ENCODE peak calls at places on chromosomes 1 and 21, in eight cellular contexts. W, P, B, Z, Q, U, M and E are unnamed samples.

GRCh38 chr1:63068626-63069025 is 253.7 kb upstream of the FOXD3 start:
- DNase-seq in Q (peak; percentile 27), B (no peak), M (no peak), W (no peak), P (no peak), U (no peak), Z (peak; percentile 21), E (peak; percentile 55)

GRCh38 chr1:44029260-44029910 is 1.9 kb downstream of the SLC6A9 start:
- DNase-seq in W (no peak), Q (no peak), Z (no peak), B (no peak), M (no peak), U (no peak), P (no peak), E (no peak)

GRCh38 chr1:230185076-230186001 is 118.3 kb downstream of the GALNT2 start:
- DNase-seq in U (peak; percentile 26), B (no peak), Q (peak; percentile 28), W (no peak), P (no peak), M (no peak), Z (no peak), E (no peak)

GRCh38 chr1:221449801-221450470 is 292.0 kb downstream of the DUSP10 start:
- DNase-seq in U (no peak), W (peak; percentile 53), Z (peak; percentile 84), Q (peak; percentile 67), B (no peak), P (peak; percentile 23), M (no peak), E (peak; percentile 60)

GRCh38 chr1:163227126-163227525 is 24.4 kb upstream of the RGS5 start:
- DNase-seq in B (no peak), Z (peak; percentile 53), W (no peak), M (no peak), P (no peak), Q (no peak), U (no peak), E (peak; percentile 51)

GRCh38 chr1:159991513-159991912 is 37.5 kb upstream of the SLAMF9 start:
- DNase-seq in B (no peak), M (no peak), U (peak; percentile 30), W (peak; percentile 49), Q (peak; percentile 41), Z (peak; percentile 20), P (peak; percentile 17), E (peak; percentile 32)

GRCh38 chr21:32461503-32461902 is 49.0 kb downstream of the EVA1C start:
- DNase-seq in P (no peak), W (no peak), Z (no peak), Q (no peak), B (no peak), M (no peak), U (no peak), E (no peak)

GRCh38 chr1:228007801-228008341 is 1.1 kb downstream of the WNT3A start:
- DNase-seq in M (no peak), Q (no peak), U (peak; percentile 20), W (no peak), P (no peak), Z (no peak), B (peak; percentile 9), E (no peak)

GRCh38 chr1:33268457-33268856 is 12.2 kb downstream of the ZNF362 start:
- DNase-seq in B (no peak), M (no peak), Z (no peak), Q (no peak), U (no peak), W (no peak), P (no peak), E (no peak)

GRCh38 chr1:150832597-150832996 is 24.5 kb upstream of the CTSK start:
- DNase-seq in U (no peak), W (no peak), M (no peak), Q (no peak), P (no peak), B (no peak), Z (no peak), E (no peak)

GRCh38 chr1:155064109-155064812 is 721 bp downstream of the EFNA4 start:
- DNase-seq in P (peak; percentile 34), Z (no peak), B (no peak), M (no peak), Q (no peak), W (no peak), U (no peak), E (peak; percentile 36)

GRCh38 chr1:202656951-202657646 is 53.2 kb downstream of the SYT2 start:
- DNase-seq in Z (peak; percentile 25), W (peak; percentile 10), P (no peak), U (no peak), M (no peak), B (no peak), Q (peak; percentile 31), E (peak; percentile 38)

GRCh38 chr1:7679873-7680790 is 91.0 kb upstream of the VAMP3 start:
- DNase-seq in Z (no peak), M (no peak), Q (peak; percentile 17), W (peak; percentile 14), P (peak; percentile 23), B (no peak), U (peak; percentile 45), E (peak; percentile 28)

GRCh38 chr1:151157067-151157531 is 650 bp downstream of the TNFAIP8L2 start:
- DNase-seq in B (peak; percentile 80), M (no peak), P (peak; percentile 73), W (no peak), Z (no peak), U (no peak), Q (no peak), E (no peak)

GRCh38 chr1:151196292-151196800 is 2.0 kb upstream of the PIP5K1A start:
- DNase-seq in Z (peak; percentile 91), B (peak; percentile 69), W (peak; percentile 91), P (peak; percentile 80), U (peak; percentile 71), Q (peak; percentile 93), M (peak; percentile 80), E (peak; percentile 88)

GRCh38 chr1:199029855-199030254 is 391.0 kb downstream of the PTPRC start:
- DNase-seq in P (no peak), W (peak; percentile 20), Q (peak; percentile 67), B (no peak), Z (peak; percentile 30), U (no peak), M (no peak), E (peak; percentile 64)

GRCh38 chr1:230868736-230869385 is 540 bp upstream of the C1orf198 start:
- DNase-seq in M (peak; percentile 24), Q (peak; percentile 33), P (peak; percentile 31), B (peak; percentile 26), Z (no peak), W (no peak), U (peak; percentile 71), E (peak; percentile 34)

DNA sequence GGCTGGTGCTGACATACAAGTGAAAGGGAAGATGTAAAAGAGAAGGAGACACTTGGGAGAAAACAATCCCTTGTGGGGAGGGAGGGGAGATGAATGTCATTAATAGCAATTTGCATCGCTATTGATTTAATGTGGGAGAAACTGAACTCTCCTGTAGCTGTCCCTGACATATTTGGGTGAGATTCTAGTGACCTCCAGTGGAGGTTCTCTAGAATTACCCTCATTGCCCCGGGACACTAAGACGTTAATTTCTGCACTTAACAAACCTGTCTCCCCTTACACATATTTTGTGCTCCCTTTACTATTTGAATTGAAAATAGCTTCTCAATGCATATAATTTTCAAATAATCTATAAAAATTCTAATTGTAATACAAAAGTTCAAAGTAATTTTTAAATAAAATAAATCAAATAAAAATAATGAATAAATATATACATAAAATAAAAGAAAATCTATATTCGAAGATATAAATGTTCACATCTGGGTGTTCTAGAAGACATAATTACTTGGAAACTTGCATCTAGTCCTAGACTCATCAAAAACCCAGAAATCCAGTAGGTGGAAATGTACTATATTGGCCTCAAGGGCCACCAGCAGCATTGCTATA is 283.0 kb downstream of the LMX1A start:
- DNase-seq in U (no peak), M (peak; percentile 51), B (no peak), P (peak; percentile 43), Q (peak; percentile 76), Z (peak; percentile 67), W (peak; percentile 58), E (peak; percentile 72)
- TF ChIP-seq CTCF in U (peak; percentile 63), M (peak; percentile 66), B (peak; percentile 75), P (peak; percentile 54), Q (peak; percentile 74), Z (peak; percentile 86), W (peak; percentile 89), E (peak; percentile 84)

GRCh38 chr1:197200468-197200899 is 54.0 kb upstream of the ASPM start:
- DNase-seq in W (peak; percentile 35), B (peak; percentile 21), U (no peak), Q (peak; percentile 35), P (no peak), Z (peak; percentile 30), M (no peak), E (peak; percentile 45)

GRCh38 chr1:197198911-197199310 is 52.4 kb upstream of the ASPM start:
- DNase-seq in B (no peak), Q (no peak), W (no peak), P (no peak), M (no peak), U (no peak), Z (no peak), E (peak; percentile 51)

GRCh38 chr1:197199923-197200467 is 53.5 kb upstream of the ASPM start:
- DNase-seq in Z (peak; percentile 31), B (no peak), P (peak; percentile 17), M (no peak), U (no peak), Q (peak; percentile 38), W (peak; percentile 14), E (no peak)

GRCh38 chr1:197197430-197197997 is 51.0 kb upstream of the ASPM start:
- DNase-seq in M (no peak), Z (no peak), B (no peak), W (no peak), P (no peak), Q (no peak), U (no peak), E (no peak)

GRCh38 chr1:197198333-197198732 is 51.9 kb upstream of the ASPM start:
- DNase-seq in Q (no peak), B (no peak), P (no peak), U (no peak), Z (no peak), M (no peak), W (no peak), E (peak; percentile 22)
- H3K4me3 ChIP-seq in Q (peak overlapping the region; percentile 9), B (peak overlapping the region; percentile 14), P (peak overlapping the region; percentile 48), U (peak overlapping the region; percentile 16), Z (peak overlapping the region; percentile 87), M (no peak overlapping the region), W (peak overlapping the region; percentile 95), E (peak overlapping the region; percentile 32)

GRCh38 chr1:117685936-117686806 is 80.3 kb downstream of the TENT5C start:
- DNase-seq in U (no peak), W (no peak), B (no peak), Q (no peak), P (peak; percentile 45), M (no peak), Z (no peak), E (no peak)
- TF ChIP-seq CTCF in U (no peak), W (no peak), B (no peak), Q (no peak), P (peak; percentile 24), M (peak; percentile 6), Z (no peak), E (no peak)

DNA sequence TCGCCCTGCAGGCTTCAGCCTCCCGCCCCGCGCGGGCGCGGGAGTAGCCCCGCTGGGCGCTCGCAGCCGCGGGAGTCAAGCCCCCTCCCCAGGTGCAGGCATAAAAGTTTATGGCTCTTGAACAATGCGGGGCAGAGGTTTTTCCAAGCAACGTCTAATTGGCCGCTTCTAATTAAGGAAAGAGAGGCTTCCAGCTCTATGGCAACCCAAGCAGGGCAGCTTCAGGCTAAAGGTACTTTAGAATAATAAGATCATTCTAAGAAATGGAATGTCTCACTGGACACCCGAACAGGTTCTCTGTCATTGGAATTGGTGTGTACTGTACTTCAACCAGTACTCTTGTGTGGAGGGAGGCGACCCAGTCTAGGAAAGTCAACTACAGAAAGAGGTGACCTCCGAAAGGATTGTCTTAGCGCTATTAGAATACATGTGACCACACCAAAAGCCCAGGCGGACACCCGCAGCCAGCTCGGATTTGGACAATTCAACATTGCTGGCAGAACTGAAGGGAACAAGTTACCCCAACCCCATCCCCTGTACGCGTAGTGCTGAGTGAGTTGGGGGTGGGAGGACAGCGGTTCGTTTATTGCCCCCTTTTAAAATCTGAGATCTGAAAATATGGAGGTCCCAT is 12.5 kb downstream of the NR5A2 start:
- DNase-seq in U (no peak), M (no peak), Z (no peak), Q (no peak), W (no peak), B (no peak), P (no peak), E (no peak)
- H3K4me3 ChIP-seq in U (peak overlapping the region; percentile 43), M (peak overlapping the region; percentile 66), Z (no peak overlapping the region), Q (peak overlapping the region; percentile 60), W (peak overlapping the region; percentile 67), B (peak overlapping the region; percentile 57), P (no peak overlapping the region), E (peak overlapping the region; percentile 9)